ENCODE peak calls at places on chromosomes 5 and 9, in eight cellular contexts. Y is CD4-positive, CD25-positive, alpha-beta regulatory T cell; Z is heart left ventricle; O is fibroblast of mammary gland; I is H7; U is BJ; B is neural progenitor cell; W is AG04450. V is an unnamed sample.

GRCh38 chr5:73118331-73119011 is 1.9 kb upstream of the TMEM171 start:
- DNase-seq in B (no peak), I (no peak), W (no peak), U (no peak), Y (no peak), O (no peak), Z (no peak), V (no peak)

GRCh38 chr5:111741270-111741669 is 15.7 kb downstream of the NREP start:
- DNase-seq in W (no peak), B (no peak), U (no peak), O (peak), Z (no peak), I (no peak), Y (peak), V (peak)

GRCh38 chr5:80082731-80083114 is 47.6 kb downstream of the THBS4 start:
- DNase-seq in B (peak), W (peak), U (no peak), Y (peak), I (peak), O (peak), Z (peak), V (peak)

GRCh38 chr9:16726718-16727451 is 143.6 kb downstream of the BNC2 start:
- DNase-seq in B (peak), Y (no peak), I (peak), O (peak), U (no peak), Z (peak), W (peak), V (peak)

GRCh38 chr9:88017086-88017485 is 42.8 kb upstream of the CDK20 start:
- DNase-seq in U (no peak), I (no peak), W (no peak), Y (no peak), O (peak), Z (no peak), B (no peak), V (no peak)

GRCh38 chr9:9352877-9353481 is 1259.8 kb downstream of the PTPRD start:
- DNase-seq in Y (no peak), I (no peak), Z (no peak), U (no peak), B (peak), W (no peak), O (peak), V (no peak)

GRCh38 chr5:84287964-84288363 is 96.7 kb downstream of the EDIL3 start:
- DNase-seq in B (no peak), W (peak), O (peak), I (no peak), Y (no peak), U (no peak), Z (no peak), V (peak)

GRCh38 chr5:74017786-74018211 is 391.8 kb downstream of the ARHGEF28 start:
- DNase-seq in O (peak), B (no peak), Z (no peak), U (peak), Y (no peak), W (peak), I (no peak), V (peak)

GRCh38 chr5:172904643-172905345 is 54.4 kb upstream of the RPL26L1 start:
- DNase-seq in B (no peak), W (no peak), U (no peak), I (no peak), O (peak), Z (peak), Y (no peak), V (no peak)

GRCh38 chr5:180463216-180463900 is 30.8 kb upstream of the CNOT6 start:
- DNase-seq in B (no peak), U (no peak), O (no peak), I (peak), Z (no peak), W (no peak), Y (no peak), V (no peak)

GRCh38 chr9:127021664-127022337 is 100.6 kb downstream of the ANGPTL2 start:
- DNase-seq in W (peak), Y (no peak), O (peak), B (peak), I (no peak), U (peak), Z (peak), V (peak)

GRCh38 chr9:90059436-90059835 is 454.6 kb downstream of the GADD45G start:
- DNase-seq in U (no peak), Y (no peak), Z (no peak), O (no peak), I (no peak), B (no peak), W (no peak), V (no peak)

GRCh38 chr5:62256161-62257017 is 49.6 kb upstream of the KIF2A start:
- DNase-seq in Y (peak), I (no peak), U (no peak), Z (no peak), W (no peak), O (no peak), B (peak), V (no peak)

GRCh38 chr5:81006955-81007636 is 46.9 kb downstream of the RASGRF2 start:
- DNase-seq in Z (no peak), O (no peak), U (no peak), B (no peak), Y (peak), I (no peak), W (no peak), V (no peak)

GRCh38 chr5:142109356-142110045 is 922 bp downstream of the NDFIP1 start:
- DNase-seq in U (no peak), B (peak), I (peak), Z (no peak), O (peak), W (no peak), Y (peak), V (no peak)

GRCh38 chr5:125134216-125135081 is 388.0 kb upstream of the ZNF608 start:
- DNase-seq in Z (no peak), I (no peak), U (peak), B (no peak), W (no peak), O (peak), Y (no peak), V (peak)

GRCh38 chr9:89445135-89445797 is 52.6 kb downstream of the SEMA4D start:
- DNase-seq in U (no peak), Y (no peak), W (no peak), I (no peak), Z (no peak), B (no peak), O (no peak), V (no peak)

GRCh38 chr5:13746026-13746425 is 198.5 kb downstream of the DNAH5 start:
- DNase-seq in Z (no peak), I (no peak), W (no peak), U (no peak), B (no peak), Y (no peak), O (no peak), V (no peak)

GRCh38 chr5:67515762-67516161 is 319.2 kb upstream of the CD180 start:
- DNase-seq in W (no peak), Z (no peak), U (no peak), O (no peak), I (no peak), Y (peak), B (no peak), V (no peak)

GRCh38 chr5:67214713-67215591 is 18.4 kb upstream of the CD180 start:
- DNase-seq in Y (peak), B (no peak), W (no peak), O (no peak), U (no peak), Z (no peak), I (no peak), V (no peak)

GRCh38 chr9:88996046-88997005 is 5.1 kb downstream of the S1PR3 start:
- DNase-seq in U (no peak), Y (no peak), I (no peak), B (no peak), O (no peak), W (no peak), Z (no peak), V (no peak)

GRCh38 chr9:87039809-87040392 is 92.6 kb upstream of the GAS1 start:
- DNase-seq in W (no peak), U (no peak), O (peak), Z (no peak), I (no peak), Y (no peak), B (no peak), V (peak)

GRCh38 chr9:78213696-78214095 is 22.2 kb upstream of the CEP78 start:
- DNase-seq in O (peak), B (peak), W (no peak), I (peak), U (no peak), Z (no peak), Y (peak), V (no peak)

GRCh38 chr5:147303251-147303650 is 68.4 kb downstream of the STK32A start:
- DNase-seq in U (no peak), I (no peak), B (no peak), W (no peak), Z (no peak), O (peak), Y (no peak), V (no peak)

GRCh38 chr5:104573979-104574709 is 1011.6 kb upstream of the NUDT12 start:
- DNase-seq in W (no peak), U (no peak), O (no peak), B (no peak), Z (no peak), I (no peak), Y (no peak), V (no peak)

GRCh38 chr9:21828853-21829405 is 26.5 kb downstream of the MTAP start:
- DNase-seq in I (no peak), Y (no peak), B (no peak), U (no peak), O (no peak), Z (no peak), W (no peak), V (no peak)

GRCh38 chr5:59039003-59039295 is 456.1 kb downstream of the RAB3C start:
- DNase-seq in I (no peak), O (no peak), U (no peak), B (peak), Z (no peak), W (no peak), Y (no peak), V (no peak)

GRCh38 chr9:16705121-16705604 is 165.3 kb downstream of the BNC2 start:
- DNase-seq in Z (peak), W (peak), B (peak), U (peak), I (peak), Y (no peak), O (peak), V (peak)

GRCh38 chr5:23466401-23466886 is 41.0 kb upstream of the PRDM9 start:
- DNase-seq in Z (no peak), B (peak), U (no peak), I (no peak), W (no peak), Y (no peak), O (peak), V (peak)

GRCh38 chr5:102792705-102793104 is 37.6 kb downstream of the PAM start:
- DNase-seq in Y (peak), U (no peak), B (no peak), Z (no peak), W (no peak), I (no peak), O (peak), V (no peak)

GRCh38 chr9:92350129-92350739 is 24.5 kb downstream of the CENPP start:
- DNase-seq in Z (no peak), B (no peak), U (peak), W (no peak), O (peak), Y (no peak), I (no peak), V (peak)

GRCh38 chr5:1000329-1000728 is 8.3 kb upstream of the NKD2 start:
- DNase-seq in U (no peak), Z (no peak), Y (no peak), W (no peak), B (no peak), I (peak), O (no peak), V (no peak)

GRCh38 chr5:157914389-157914788 is 55.4 kb upstream of the CLINT1 start:
- DNase-seq in Y (no peak), Z (no peak), W (no peak), U (no peak), B (no peak), I (no peak), O (no peak), V (no peak)

DNA sequence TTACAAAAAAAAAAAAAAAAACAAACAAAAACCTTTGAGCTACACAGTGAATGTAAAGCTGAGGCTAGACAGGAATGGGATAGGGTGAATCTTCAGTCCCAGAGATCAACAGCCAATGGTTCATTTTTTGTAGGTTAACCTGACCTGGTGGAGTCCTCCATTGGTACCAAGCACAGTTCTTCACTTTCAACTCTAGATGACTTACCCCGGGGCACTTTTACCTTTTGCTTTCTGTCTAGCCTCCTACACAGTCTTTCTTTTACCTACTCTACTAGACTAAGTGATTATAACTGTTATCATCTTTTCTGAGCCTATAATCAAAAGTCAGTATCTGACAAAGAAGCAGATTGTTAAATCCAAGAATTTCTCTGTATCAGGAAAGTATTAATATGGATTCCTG is 50.9 kb downstream of the ANXA2R start:
- DNase-seq in O (no peak), B (no peak), Z (no peak), U (no peak), W (no peak), Y (peak), I (no peak), V (no peak)
- H3K4me3 ChIP-seq in O (no peak), B (no peak), Z (no peak), U (no peak), W (peak), Y (peak), I (no peak), V (no peak)

GRCh38 chr9:118091221-118091620 is 387.0 kb downstream of the TLR4 start:
- DNase-seq in O (no peak), I (no peak), U (no peak), W (no peak), Z (no peak), B (no peak), Y (no peak), V (no peak)

GRCh38 chr9:118094387-118094786 is 390.2 kb downstream of the TLR4 start:
- DNase-seq in I (no peak), O (no peak), W (no peak), B (no peak), U (no peak), Z (no peak), Y (no peak), V (no peak)

GRCh38 chr9:118088075-118088474 is 383.9 kb downstream of the TLR4 start:
- DNase-seq in B (no peak), U (no peak), W (no peak), Y (no peak), I (no peak), O (no peak), Z (no peak), V (no peak)

DNA sequence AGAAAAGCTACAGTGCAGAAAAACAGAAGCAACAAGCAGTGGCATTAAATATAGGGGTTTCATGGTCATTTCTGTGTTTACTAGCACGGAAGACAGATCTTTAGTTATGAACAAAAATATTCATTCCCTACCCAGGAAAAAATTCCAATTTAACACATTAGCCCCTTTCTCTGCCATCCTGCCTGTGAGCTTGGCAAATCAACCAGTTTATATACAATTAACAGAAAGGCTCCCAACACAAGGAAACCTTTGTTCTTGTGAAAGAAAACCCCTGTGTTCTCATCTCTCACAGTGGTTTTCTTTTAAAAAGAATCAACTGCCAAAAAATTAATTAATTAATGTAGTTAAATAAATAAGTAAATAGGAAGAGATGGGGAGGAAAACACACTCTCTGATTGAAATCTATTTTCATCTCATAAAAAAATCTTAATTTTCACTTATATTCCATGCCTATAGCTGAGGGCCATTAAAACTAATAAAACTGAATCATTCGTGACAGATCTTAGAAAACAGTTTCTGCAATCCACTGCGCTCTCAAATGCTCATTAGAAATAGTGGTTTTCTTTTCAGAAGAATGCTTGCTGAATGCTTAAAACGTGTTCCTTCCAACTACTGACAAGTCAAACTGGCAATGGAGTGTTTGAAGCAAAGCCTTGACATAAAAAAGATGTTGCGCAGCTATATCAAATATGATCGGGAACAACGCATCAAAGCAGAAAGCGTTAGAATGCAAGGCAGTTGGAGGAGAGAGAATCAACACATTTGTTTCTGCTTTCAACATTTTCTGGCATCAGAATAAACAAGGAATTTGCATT is 387.7 kb downstream of the TLR4 start:
- DNase-seq in O (no peak), Z (no peak), W (no peak), Y (no peak), B (no peak), I (no peak), U (no peak), V (no peak)
- H3K4me3 ChIP-seq in O (no peak), Z (no peak), W (no peak), Y (no peak), B (no peak), I (no peak), U (no peak), V (no peak)

DNA sequence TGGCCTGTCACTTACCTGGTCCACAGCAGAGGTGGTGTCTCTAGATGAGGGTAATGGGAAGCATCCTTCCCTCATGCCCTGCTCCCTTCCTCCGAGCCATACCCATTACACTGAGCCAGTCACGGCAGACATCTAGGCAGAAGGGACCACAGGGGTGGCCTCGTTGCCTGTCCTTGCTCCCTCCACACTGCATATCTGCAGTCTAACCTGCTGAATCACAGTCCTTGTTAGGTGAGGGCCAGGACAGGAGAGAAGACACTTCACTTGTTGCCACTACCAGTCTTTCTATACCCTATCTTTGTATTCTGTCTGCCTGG is 18.4 kb upstream of the SPINK4 start:
- DNase-seq in Z (no peak), I (no peak), Y (no peak), B (no peak), O (no peak), U (no peak), W (no peak), V (no peak)
- H3K4me3 ChIP-seq in Z (no peak), I (no peak), Y (no peak), B (no peak), O (no peak), U (no peak), W (no peak), V (no peak)

GRCh38 chr9:109781086-109781485 is 1.1 kb downstream of the PALM2AKAP2 start:
- DNase-seq in U (no peak), O (peak), Y (no peak), W (no peak), B (no peak), I (no peak), Z (no peak), V (no peak)

GRCh38 chr9:109776391-109776790 is 3.6 kb upstream of the PALM2AKAP2 start:
- DNase-seq in B (no peak), O (no peak), W (no peak), Y (no peak), Z (no peak), U (no peak), I (no peak), V (no peak)

GRCh38 chr9:109781541-109782197 is 1.7 kb downstream of the PALM2AKAP2 start:
- DNase-seq in W (no peak), O (peak), B (no peak), I (no peak), U (no peak), Z (no peak), Y (no peak), V (no peak)

GRCh38 chr9:109779711-109780452 is at the start of gene PALM2AKAP2:
- DNase-seq in Z (peak), O (peak), Y (no peak), U (no peak), W (no peak), I (peak), B (peak), V (no peak)

DNA sequence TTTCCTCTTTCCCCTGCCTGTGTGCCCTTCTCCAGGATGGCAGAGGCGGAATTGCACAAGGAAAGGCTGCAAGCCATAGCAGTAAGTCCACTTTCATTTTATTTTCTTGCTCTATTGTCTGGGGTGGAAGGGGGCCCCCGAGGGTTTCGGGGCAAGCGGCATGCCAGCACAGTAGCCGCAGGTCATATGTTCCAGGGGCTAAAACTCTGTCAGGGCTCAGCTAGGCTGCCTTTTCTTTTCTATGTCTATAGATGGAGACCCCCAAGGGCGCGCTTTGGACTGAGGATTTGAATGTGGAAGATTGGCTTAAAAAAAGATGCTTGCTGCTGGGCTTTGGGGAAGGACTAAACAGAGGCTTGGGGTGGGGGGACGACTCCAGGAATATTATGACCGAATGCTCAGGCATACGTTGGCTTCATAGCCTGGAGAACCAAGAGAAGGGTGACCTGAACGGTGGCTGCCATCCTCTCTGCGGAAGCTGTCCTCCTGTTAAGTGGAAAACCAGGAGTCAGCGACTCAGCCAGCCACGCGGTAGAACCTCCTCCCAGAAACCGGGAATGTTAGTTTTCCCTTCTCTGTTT is 545 bp downstream of the PALM2AKAP2 start:
- DNase-seq in Y (no peak), U (no peak), Z (no peak), W (no peak), O (peak), I (peak), B (peak), V (no peak)
- H3K4me3 ChIP-seq in Y (no peak), U (peak), Z (peak), W (peak), O (peak), I (peak), B (peak), V (peak)

DNA sequence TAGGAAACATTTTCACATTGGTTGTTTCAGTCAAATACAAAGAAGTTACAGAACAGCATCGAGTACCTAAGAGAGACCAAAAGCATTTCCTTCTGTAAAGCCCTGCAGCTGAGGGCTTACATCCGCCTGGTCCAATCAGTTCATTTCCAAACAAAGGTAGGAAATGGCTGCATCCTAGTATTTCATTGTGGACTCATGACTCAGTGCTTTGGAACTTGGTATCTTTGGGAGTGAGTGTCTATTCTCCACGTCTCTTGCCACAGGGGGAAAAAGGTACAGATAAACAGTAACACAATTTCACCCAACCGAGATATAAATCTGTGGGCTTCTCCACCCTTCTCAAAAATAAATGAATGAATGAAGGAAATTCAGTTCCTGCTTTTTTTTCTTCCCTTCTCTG is 75.4 kb downstream of the NFIB start:
- DNase-seq in Y (no peak), Z (no peak), U (no peak), W (no peak), I (no peak), B (peak), O (peak), V (no peak)
- H3K4me3 ChIP-seq in Y (no peak), Z (no peak), U (no peak), W (no peak), I (no peak), B (no peak), O (no peak), V (no peak)